ENCODE peak calls at places on chromosome 22, in eight cellular contexts. J is neural progenitor cell, V is prostate gland, H is BJ, Q is pancreas, M is suprapubic skin, Z is kidney epithelial cell, A is PC-9. O is an unnamed sample. For H3K36me3, the result is how much of the 10 kb centered on the place peaks cover.

GRCh38 chr22:20798974-20799373 is 25.1 kb downstream of the SERPIND1 start:
- DNase-seq in J (no peak), V (no peak), H (no peak), Q (no peak), M (no peak), Z (no peak), A (no peak), O (no peak)

GRCh38 chr22:32837142-32837541 is 35.6 kb downstream of the TIMP3 start:
- DNase-seq in J (no peak), V (no peak), H (no peak), Q (no peak), M (no peak), Z (no peak), A (no peak), O (no peak)

GRCh38 chr22:40597541-40598453 is 38.7 kb downstream of the MRTFA start:
- DNase-seq in J (no peak), V (no peak), H (no peak), Q (no peak), M (no peak), Z (no peak), A (no peak), O (no peak)

GRCh38 chr22:46627806-46628482 is 7.8 kb downstream of the GRAMD4 start:
- DNase-seq in J (no peak), V (no peak), H (no peak), Q (no peak), M (no peak), Z (no peak), A (no peak), O (no peak)

GRCh38 chr22:20792221-20792965 is 18.5 kb downstream of the SERPIND1 start:
- DNase-seq in J (no peak), V (no peak), H (no peak), Q (no peak), M (no peak), Z (no peak), A (no peak), O (no peak)

GRCh38 chr22:50293441-50294318 is 13.8 kb downstream of the PLXNB2 start:
- DNase-seq in J (peak), V (peak), H (no peak), Q (peak), M (no peak), Z (no peak), A (peak), O (peak)

GRCh38 chr22:48222742-48223487 is 1460.5 kb downstream of the TBC1D22A start:
- DNase-seq in J (no peak), V (no peak), H (no peak), Q (no peak), M (no peak), Z (no peak), A (no peak), O (no peak)

GRCh38 chr22:49192180-49192856 is 635.4 kb downstream of the BRD1 start:
- DNase-seq in J (no peak), V (no peak), H (no peak), Q (peak), M (no peak), Z (no peak), A (no peak), O (no peak)

GRCh38 chr22:35116817-35117216 is 50.9 kb downstream of the ISX start:
- DNase-seq in J (no peak), V (no peak), H (no peak), Q (no peak), M (no peak), Z (no peak), A (no peak), O (no peak)

GRCh38 chr22:46143491-46144147 is 6.7 kb upstream of the PPARA start:
- DNase-seq in J (no peak), V (peak), H (no peak), Q (peak), M (no peak), Z (no peak), A (no peak), O (no peak)

GRCh38 chr22:26558246-26558895 is 31.6 kb downstream of the TPST2 start:
- DNase-seq in J (no peak), V (no peak), H (no peak), Q (peak), M (no peak), Z (no peak), A (no peak), O (peak)

GRCh38 chr22:22745225-22746060 is 101.0 kb downstream of the GGTLC2 start:
- DNase-seq in J (peak), V (peak), H (no peak), Q (no peak), M (no peak), Z (no peak), A (peak), O (peak)

GRCh38 chr22:22156716-22157499 is 87.7 kb upstream of the VPREB1 start:
- DNase-seq in J (peak), V (peak), H (no peak), Q (peak), M (no peak), Z (peak), A (peak), O (peak)

GRCh38 chr22:39349506-39349966 is 255 bp upstream of the SYNGR1 start:
- DNase-seq in J (peak), V (no peak), H (no peak), Q (peak), M (no peak), Z (no peak), A (peak), O (no peak)

GRCh38 chr22:49408102-49408836 is 419.4 kb downstream of the BRD1 start:
- DNase-seq in J (no peak), V (no peak), H (no peak), Q (no peak), M (peak), Z (no peak), A (no peak), O (no peak)

GRCh38 chr22:37126383-37126782 is 16.9 kb upstream of the TMPRSS6 start:
- DNase-seq in J (peak), V (no peak), H (no peak), Q (no peak), M (no peak), Z (no peak), A (no peak), O (no peak)

GRCh38 chr22:44686873-44687600 is 15.0 kb upstream of the PRR5 start:
- DNase-seq in J (no peak), V (no peak), H (peak), Q (no peak), M (no peak), Z (no peak), A (no peak), O (peak)

GRCh38 chr22:36935694-36936093 is 22.3 kb downstream of the CSF2RB start:
- DNase-seq in J (no peak), V (no peak), H (no peak), Q (no peak), M (no peak), Z (no peak), A (no peak), O (no peak)

GRCh38 chr22:23778576-23778900 is 5.9 kb downstream of the MMP11 start:
- DNase-seq in J (no peak), V (no peak), H (no peak), Q (no peak), M (no peak), Z (no peak), A (no peak), O (no peak)

GRCh38 chr22:23835773-23836144 is 3.0 kb downstream of the DERL3 start:
- DNase-seq in J (no peak), V (no peak), H (no peak), Q (no peak), M (peak), Z (no peak), A (no peak), O (no peak)

GRCh38 chr22:46521994-46522393 is 15.4 kb downstream of the CELSR1 start:
- DNase-seq in J (no peak), V (no peak), H (no peak), Q (no peak), M (no peak), Z (no peak), A (no peak), O (no peak)

GRCh38 chr22:25282671-25283561 is 63.5 kb downstream of the CRYBB2 start:
- DNase-seq in J (peak), V (no peak), H (no peak), Q (peak), M (no peak), Z (no peak), A (no peak), O (no peak)

GRCh38 chr22:25281675-25282345 is 62.4 kb downstream of the CRYBB2 start:
- DNase-seq in J (peak), V (no peak), H (no peak), Q (no peak), M (no peak), Z (no peak), A (no peak), O (no peak)

GRCh38 chr22:25282346-25282670 is 62.9 kb downstream of the CRYBB2 start:
- DNase-seq in J (no peak), V (no peak), H (no peak), Q (peak), M (no peak), Z (no peak), A (no peak), O (no peak)
- H3K4me3 ChIP-seq in J (peak), V (no peak), H (no peak), Q (no peak), M (no peak), Z (no peak), A (no peak), O (no peak)

DNA sequence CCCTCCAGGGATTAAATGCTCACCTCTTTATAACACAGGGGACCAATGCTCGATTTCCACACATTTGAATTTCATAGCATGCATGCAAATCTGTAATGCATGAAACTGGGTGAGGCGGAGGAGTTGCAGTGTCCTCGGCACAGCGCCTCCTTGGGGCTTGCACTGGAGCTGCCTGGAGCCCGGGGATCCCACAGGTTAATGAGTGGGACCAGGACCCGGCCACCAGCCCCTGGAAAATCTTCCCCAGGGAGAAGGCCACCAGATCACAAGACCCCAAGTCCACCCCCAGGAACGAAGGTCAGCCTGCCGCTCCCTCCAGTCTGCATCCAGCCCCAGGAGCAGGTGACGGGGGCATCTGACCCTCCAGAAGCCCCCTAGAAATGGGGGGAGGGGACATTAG is 119.1 kb downstream of the MN1 start:
- DNase-seq in J (peak), V (no peak), H (no peak), Q (no peak), M (no peak), Z (no peak), A (no peak), O (no peak)
- TF ChIP-seq CTCF in J (peak), V (no peak), H (no peak), Q (no peak), M (no peak), Z (peak), A (peak), O (peak)

GRCh38 chr22:42714308-42714707 is 6.4 kb downstream of the A4GALT start:
- DNase-seq in J (no peak), V (no peak), H (no peak), Q (no peak), M (no peak), Z (no peak), A (no peak), O (no peak)

GRCh38 chr22:42716221-42716620 is 4.4 kb downstream of the A4GALT start:
- DNase-seq in J (no peak), V (no peak), H (no peak), Q (no peak), M (no peak), Z (peak), A (no peak), O (no peak)

GRCh38 chr22:42716649-42717127 is 4.0 kb downstream of the A4GALT start:
- DNase-seq in J (no peak), V (no peak), H (no peak), Q (no peak), M (no peak), Z (no peak), A (no peak), O (no peak)

GRCh38 chr22:42717197-42717967 is 3.3 kb downstream of the A4GALT start:
- DNase-seq in J (no peak), V (no peak), H (no peak), Q (no peak), M (no peak), Z (no peak), A (peak), O (no peak)

GRCh38 chr22:42714768-42715430 is 5.8 kb downstream of the A4GALT start:
- DNase-seq in J (no peak), V (no peak), H (no peak), Q (no peak), M (no peak), Z (no peak), A (no peak), O (peak)
- H3K36me3 ChIP-seq in J (under half), V (under half), H (under half), Q (under half), M (under half), Z (under half), A (under half), O (under half)

GRCh38 chr22:31248138-31248745 is 36.1 kb downstream of the LIMK2 start:
- DNase-seq in J (peak), V (peak), H (peak), Q (peak), M (peak), Z (peak), A (peak), O (peak)

GRCh38 chr22:31246687-31247086 is 34.6 kb downstream of the LIMK2 start:
- DNase-seq in J (no peak), V (no peak), H (no peak), Q (no peak), M (no peak), Z (no peak), A (no peak), O (no peak)

GRCh38 chr22:31250740-31251330 is 38.7 kb downstream of the LIMK2 start:
- DNase-seq in J (no peak), V (peak), H (no peak), Q (no peak), M (no peak), Z (no peak), A (no peak), O (no peak)

GRCh38 chr22:31247726-31248125 is 35.6 kb downstream of the LIMK2 start:
- DNase-seq in J (peak), V (no peak), H (no peak), Q (no peak), M (no peak), Z (no peak), A (no peak), O (no peak)

DNA sequence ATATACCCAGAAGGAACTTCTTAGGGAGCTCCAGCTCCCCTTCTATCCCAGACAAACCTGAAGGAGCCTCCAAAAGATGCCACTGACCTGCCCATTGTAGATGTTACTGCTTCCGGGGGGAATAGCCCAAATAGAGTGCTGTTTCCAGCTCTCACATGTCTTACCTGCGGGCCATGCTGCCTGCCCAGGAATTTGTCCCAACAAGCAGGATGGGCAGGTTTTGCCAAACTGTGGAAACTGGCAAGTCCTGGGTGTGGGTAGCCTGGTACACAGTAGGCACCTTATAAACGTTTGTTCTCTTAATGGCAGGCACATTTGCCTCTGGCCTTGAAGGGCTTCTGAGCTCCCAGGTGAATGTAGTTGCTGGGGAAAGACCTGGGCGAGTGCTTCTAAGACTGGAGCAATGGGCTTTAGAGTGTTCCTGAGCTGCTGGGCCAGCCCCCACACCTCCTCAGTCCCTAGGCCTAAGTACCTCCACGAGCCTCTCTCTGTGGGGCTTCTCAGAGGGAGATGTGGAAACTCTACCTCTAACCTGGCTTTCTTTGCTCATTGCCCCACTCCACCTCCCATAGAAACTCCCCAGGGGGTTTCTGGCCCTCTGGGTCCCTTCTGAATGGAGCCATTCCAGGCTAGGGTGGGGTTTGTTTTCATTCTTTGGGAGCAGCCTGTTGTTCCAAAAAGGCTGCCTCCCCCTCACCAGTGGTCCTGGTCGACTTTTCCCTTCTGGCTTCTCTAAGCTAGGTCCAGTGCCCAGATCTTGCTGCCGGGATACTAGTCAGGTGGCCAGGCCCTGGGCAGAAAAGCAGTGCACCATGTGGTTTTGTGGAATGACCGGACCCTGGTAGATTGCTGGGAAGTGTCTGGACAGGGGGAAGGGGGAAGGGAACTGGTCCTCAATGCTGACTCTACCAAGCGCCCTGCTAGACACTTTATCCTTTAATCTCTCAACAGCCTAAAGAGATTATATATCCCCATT is 37.2 kb downstream of the LIMK2 start:
- DNase-seq in J (no peak), V (peak), H (no peak), Q (no peak), M (no peak), Z (no peak), A (peak), O (no peak)
- H3K4me3 ChIP-seq in J (no peak), V (peak), H (peak), Q (peak), M (peak), Z (peak), A (peak), O (peak)

GRCh38 chr22:42637555-42637954 is 2.8 kb downstream of the ATP5MGL start:
- DNase-seq in J (no peak), V (no peak), H (no peak), Q (no peak), M (no peak), Z (no peak), A (no peak), O (no peak)
- TF ChIP-seq CTCF in J (no peak), V (no peak), H (no peak), Q (no peak), M (no peak), Z (no peak), A (no peak), O (no peak)

O was measured in brain microvascular endothelial cell.